ENCODE peak calls at places on chromosomes 3 and 15, in five cellular contexts. L, Z, S, A and Q are unnamed samples.
A peak's percentile ranks its signal among the peaks of the same experiment; 100 is the strongest.

GRCh38 chr3:41900265-41900664 is 61.6 kb downstream of the ULK4 start:
- DNase-seq in Z (no peak), A (no peak), S (no peak), L (no peak), Q (no peak)

GRCh38 chr3:134066539-134067310 is 37.0 kb upstream of the SLCO2A1 start:
- DNase-seq in Z (no peak), L (no peak), A (no peak), S (no peak), Q (no peak)

GRCh38 chr15:29677871-29678431 is 144.3 kb downstream of the TJP1 start:
- DNase-seq in Z (no peak), A (no peak), L (no peak), S (peak; percentile 43), Q (no peak)

GRCh38 chr15:85458764-85459163 is 78.4 kb downstream of the AKAP13 start:
- DNase-seq in A (no peak), L (no peak), Z (peak; percentile 70), S (no peak), Q (no peak)

GRCh38 chr3:119891944-119892721 is 110.2 kb downstream of the NR1I2 start:
- DNase-seq in Z (peak; percentile 56), A (no peak), L (peak; percentile 64), S (peak; percentile 22), Q (peak; percentile 22)

GRCh38 chr3:99901200-99901926 is 83.7 kb downstream of the CMSS1 start:
- DNase-seq in S (no peak), Z (peak; percentile 94), A (no peak), L (no peak), Q (peak; percentile 17)

GRCh38 chr3:153274521-153274920 is 112.5 kb downstream of the RAP2B start:
- DNase-seq in A (no peak), Z (no peak), L (no peak), S (no peak), Q (no peak)

GRCh38 chr15:29613951-29614382 is 208.3 kb downstream of the TJP1 start:
- DNase-seq in A (no peak), Z (no peak), L (peak; percentile 42), S (no peak), Q (no peak)

GRCh38 chr15:100105101-100105500 is 236.7 kb downstream of the ADAMTS17 start:
- DNase-seq in Z (no peak), S (no peak), A (no peak), L (no peak), Q (no peak)

GRCh38 chr3:160564205-160564922 is 1.0 kb downstream of the KPNA4 start:
- DNase-seq in S (peak; percentile 22), A (no peak), L (peak; percentile 9), Z (no peak), Q (no peak)

GRCh38 chr3:103937094-103937493 is 1429.6 kb upstream of the ALCAM start:
- DNase-seq in A (no peak), S (no peak), Z (no peak), L (no peak), Q (no peak)

GRCh38 chr3:115099115-115099884 is 47.8 kb downstream of the ZBTB20 start:
- DNase-seq in A (no peak), Z (no peak), S (no peak), L (no peak), Q (no peak)

GRCh38 chr3:40191850-40192448 is 117.6 kb upstream of the EIF1B start:
- DNase-seq in S (peak; percentile 35), L (peak; percentile 60), A (peak; percentile 38), Z (peak; percentile 35), Q (no peak)

GRCh38 chr15:66067687-66068086 is 185.9 kb downstream of the MEGF11 start:
- DNase-seq in S (no peak), L (no peak), A (no peak), Z (no peak), Q (no peak)

GRCh38 chr3:63096248-63097058 is 181.7 kb upstream of the SYNPR start:
- DNase-seq in L (no peak), A (no peak), Z (no peak), S (no peak), Q (no peak)

GRCh38 chr3:190528721-190529120 is 14.8 kb downstream of the IL1RAP start:
- DNase-seq in A (no peak), L (no peak), S (no peak), Z (no peak), Q (no peak)

GRCh38 chr15:65870889-65871533 is 1.7 kb downstream of the RAB11A start:
- DNase-seq in A (no peak), L (no peak), Z (peak; percentile 78), S (no peak), Q (peak; percentile 31)

GRCh38 chr3:77161098-77161497 is 121.2 kb downstream of the ROBO2 start:
- DNase-seq in S (no peak), Z (no peak), A (no peak), L (no peak), Q (no peak)

GRCh38 chr3:77158701-77159100 is 118.8 kb downstream of the ROBO2 start:
- DNase-seq in A (no peak), Z (no peak), S (no peak), L (no peak), Q (no peak)

DNA sequence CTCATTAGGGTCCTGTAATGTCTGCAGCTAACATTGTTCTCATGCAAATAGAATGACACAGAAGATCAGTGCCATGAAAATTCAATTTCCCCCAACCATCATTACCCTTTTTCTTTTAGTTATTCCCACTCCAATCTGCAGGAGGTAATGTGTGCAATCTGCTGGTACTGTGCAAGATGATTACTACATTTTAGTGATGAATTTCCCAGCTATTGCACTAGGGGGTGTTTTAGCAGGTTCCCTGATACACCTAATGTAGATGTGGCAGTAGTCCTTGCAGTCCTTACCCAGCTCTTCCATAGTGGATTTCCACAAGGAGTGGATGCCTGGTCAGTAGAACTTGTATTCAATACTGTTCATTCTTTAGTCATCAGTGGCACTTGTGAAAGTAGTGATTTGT is 119.3 kb downstream of the ROBO2 start:
- DNase-seq in L (no peak), A (no peak), S (no peak), Z (no peak), Q (no peak)
- TF ChIP-seq CTCF in L (no peak), A (no peak), S (no peak), Z (no peak), Q (no peak)

GRCh38 chr3:183837390-183837789 is 12.0 kb upstream of the MAP6D1 start:
- DNase-seq in A (no peak), L (no peak), S (no peak), Z (no peak), Q (no peak)
- H3K36me3 ChIP-seq in A (peaks cover 37% of the 10 kb centered on the region), L (no peaks in the 10 kb centered on the region), S (peaks cover 5% of the 10 kb centered on the region), Z (peaks cover 21% of the 10 kb centered on the region), Q (peaks cover 13% of the 10 kb centered on the region)

GRCh38 chr3:188627652-188628051 is 473.7 kb downstream of the LPP start:
- DNase-seq in A (no peak), L (no peak), S (no peak), Z (peak; percentile 82), Q (no peak)
- H3K4me3 ChIP-seq in A (no peak overlapping the region), L (no peak overlapping the region), S (no peak overlapping the region), Z (no peak overlapping the region), Q (no peak overlapping the region)

GRCh38 chr3:23810342-23811116 is 4.8 kb downstream of the UBE2E1 start:
- DNase-seq in Z (peak; percentile 19), L (peak; percentile 76), A (peak; percentile 66), S (peak; percentile 49), Q (peak; percentile 70)
- TF ChIP-seq CTCF in Z (no peak), L (peak; percentile 26), A (peak; percentile 6), S (no peak), Q (peak; percentile 46)

GRCh38 chr15:43165801-43166325 is 19.3 kb upstream of the CCNDBP1 start:
- DNase-seq in A (no peak), Z (peak; percentile 51), L (no peak), S (no peak), Q (no peak)

GRCh38 chr15:43168192-43169107 is 16.8 kb upstream of the CCNDBP1 start:
- DNase-seq in A (no peak), Z (peak; percentile 95), S (no peak), L (no peak), Q (no peak)

GRCh38 chr15:43169888-43170287 is 15.3 kb upstream of the CCNDBP1 start:
- DNase-seq in Z (no peak), A (no peak), L (no peak), S (no peak), Q (no peak)
- H3K36me3 ChIP-seq in Z (no peaks in the 10 kb centered on the region), A (peaks cover 4% of the 10 kb centered on the region), L (peaks cover 7% of the 10 kb centered on the region), S (peaks cover 1% of the 10 kb centered on the region), Q (peaks cover 2% of the 10 kb centered on the region)

GRCh38 chr15:75356006-75356405 is 9.2 kb downstream of the NEIL1 start:
- DNase-seq in A (no peak), S (no peak), L (no peak), Z (no peak), Q (no peak)

GRCh38 chr15:75358771-75359536 is 9.5 kb downstream of the MAN2C1 start:
- DNase-seq in S (no peak), Z (no peak), A (no peak), L (no peak), Q (no peak)

GRCh38 chr15:75356539-75356938 is 9.7 kb downstream of the NEIL1 start:
- DNase-seq in A (no peak), S (no peak), L (no peak), Z (no peak), Q (no peak)

GRCh38 chr15:75359537-75360250 is 8.7 kb downstream of the MAN2C1 start:
- DNase-seq in A (no peak), L (no peak), S (no peak), Z (no peak), Q (no peak)

GRCh38 chr15:75357976-75358673 is 10.3 kb downstream of the MAN2C1 start:
- DNase-seq in L (no peak), A (no peak), S (no peak), Z (no peak), Q (no peak)
- H3K4me3 ChIP-seq in L (no peak overlapping the region), A (no peak overlapping the region), S (no peak overlapping the region), Z (no peak overlapping the region), Q (no peak overlapping the region)

GRCh38 chr15:77546870-77547269 is 85.8 kb downstream of the LINGO1 start:
- DNase-seq in A (no peak), S (no peak), Z (no peak), L (no peak), Q (no peak)

GRCh38 chr15:77547801-77548607 is 84.7 kb downstream of the LINGO1 start:
- DNase-seq in Z (no peak), L (no peak), A (no peak), S (no peak), Q (no peak)

GRCh38 chr15:77549552-77550274 is 83.0 kb downstream of the LINGO1 start:
- DNase-seq in L (no peak), Z (no peak), S (no peak), A (no peak), Q (no peak)

GRCh38 chr15:77550275-77551251 is 82.1 kb downstream of the LINGO1 start:
- DNase-seq in Z (no peak), S (no peak), A (no peak), L (no peak), Q (no peak)

GRCh38 chr15:77548608-77549551 is 83.8 kb downstream of the LINGO1 start:
- DNase-seq in S (no peak), Z (no peak), L (no peak), A (no peak), Q (no peak)
- TF ChIP-seq CTCF in S (no peak), Z (no peak), L (no peak), A (no peak), Q (peak; percentile 9)

DNA sequence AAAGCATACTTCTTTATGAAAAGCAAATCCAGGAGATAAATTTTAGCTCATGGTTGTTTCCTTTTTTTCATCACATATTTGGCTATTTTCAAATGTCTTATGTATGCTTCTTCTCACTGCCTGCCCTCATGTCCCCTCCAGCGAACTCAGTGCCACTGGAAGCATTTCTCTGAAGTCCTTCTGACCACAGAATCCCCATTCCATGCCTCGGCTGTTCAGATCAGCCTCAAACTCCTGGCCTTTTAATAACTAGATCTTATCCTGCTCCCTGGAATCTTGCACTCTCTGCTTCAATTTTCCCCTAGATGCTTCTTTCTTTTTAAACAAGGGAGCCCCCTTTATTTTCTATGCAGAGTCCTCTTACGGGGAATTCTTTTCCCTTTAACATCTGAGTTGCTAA is 10.1 kb downstream of the ETV5 start:
- DNase-seq in Z (no peak), A (no peak), L (no peak), S (no peak), Q (no peak)
- H3K36me3 ChIP-seq in Z (peaks cover 15% of the 10 kb centered on the region), A (no peaks in the 10 kb centered on the region), L (no peaks in the 10 kb centered on the region), S (no peaks in the 10 kb centered on the region), Q (peaks cover 2% of the 10 kb centered on the region)